ENCODE peak calls at places on chromosome 17, in four cellular contexts. U is GM12878, J is H1, P is HepG2. Z is an unnamed sample.

GRCh38 chr17:36632916-36633846 is 31.8 kb downstream of the MRM1 start:
- DNase-seq in U (no peak), P (no peak), J (no peak), Z (no peak)

GRCh38 chr17:37461668-37462067 is 28.0 kb upstream of the DUSP14 start:
- DNase-seq in U (no peak), P (no peak), J (no peak), Z (no peak)

GRCh38 chr17:19744922-19745757 is 3.0 kb downstream of the ALDH3A1 start:
- DNase-seq in P (no peak), J (peak), U (no peak), Z (peak)

GRCh38 chr17:76145231-76146052 is 4.4 kb upstream of the FOXJ1 start:
- DNase-seq in P (no peak), U (peak), J (no peak), Z (no peak)

GRCh38 chr17:33475594-33475993 is 182.5 kb upstream of the ASIC2 start:
- DNase-seq in P (no peak), U (no peak), J (no peak), Z (no peak)

GRCh38 chr17:38704645-38705522 is at the start of gene MLLT6:
- DNase-seq in J (no peak), P (peak), U (no peak), Z (no peak)

GRCh38 chr17:40888321-40888720 is 3.3 kb upstream of the KRT20 start:
- DNase-seq in J (no peak), P (no peak), U (no peak), Z (no peak)

GRCh38 chr17:79667121-79667715 is 56.4 kb upstream of the RBFOX3 start:
- DNase-seq in J (no peak), P (no peak), U (no peak), Z (no peak)

GRCh38 chr17:76585649-76586593 is at the start of gene ST6GALNAC2:
- DNase-seq in U (no peak), P (peak), J (no peak), Z (no peak)

GRCh38 chr17:82110298-82110697 is 12.3 kb upstream of the FASN start:
- DNase-seq in U (no peak), P (peak), J (no peak), Z (no peak)

GRCh38 chr17:14307560-14308024 is 6.7 kb downstream of the HS3ST3B1 start:
- DNase-seq in P (peak), J (no peak), U (no peak), Z (no peak)
- H3K9ac ChIP-seq in P (peak), J (no peak), U (no peak), Z (no peak)

DNA sequence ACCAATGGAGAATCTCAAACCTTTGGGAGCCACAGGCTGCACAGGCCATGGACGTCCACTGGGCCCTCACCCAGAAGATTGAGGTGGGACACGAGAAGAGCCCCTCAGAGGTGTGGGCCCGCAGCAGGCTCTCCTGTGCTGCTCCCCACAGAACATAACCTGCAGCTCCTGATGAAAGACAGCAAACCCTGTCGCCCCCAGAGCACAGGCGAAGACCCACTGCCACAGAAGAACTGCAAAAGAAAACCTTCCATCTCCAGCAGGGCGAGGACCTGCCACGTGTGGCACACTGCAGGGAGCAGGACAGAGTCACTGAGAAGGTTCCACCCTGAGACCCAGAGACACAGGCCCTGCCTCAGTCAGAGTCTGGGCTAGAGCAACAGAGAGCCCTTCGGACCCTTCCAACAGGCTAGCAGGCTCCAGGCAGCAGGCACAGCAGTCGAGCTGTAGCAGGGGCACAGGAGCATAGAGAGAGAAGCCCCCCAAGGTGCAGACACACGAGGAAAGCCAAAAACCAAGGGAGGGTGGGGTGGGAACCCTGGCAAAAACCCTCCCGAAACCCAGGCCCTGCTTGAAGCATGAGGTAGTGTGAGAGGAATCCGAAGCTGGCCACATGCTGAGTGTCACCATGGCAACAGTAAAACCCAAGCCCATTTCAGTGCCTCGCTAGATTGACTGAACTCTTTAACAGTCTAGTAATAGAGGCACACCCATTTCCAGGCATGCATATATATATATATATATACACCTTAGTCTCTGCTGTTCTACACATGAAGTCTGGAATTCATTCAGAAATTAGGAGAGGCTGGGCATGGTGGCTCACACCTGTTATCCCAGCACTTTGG is 60.0 kb upstream of the CHMP6 start:
- DNase-seq in J (peak), U (no peak), P (no peak), Z (peak)
- TF ChIP-seq ZNF274 in J (no peak), U (no peak), P (no peak), Z (no peak)

DNA sequence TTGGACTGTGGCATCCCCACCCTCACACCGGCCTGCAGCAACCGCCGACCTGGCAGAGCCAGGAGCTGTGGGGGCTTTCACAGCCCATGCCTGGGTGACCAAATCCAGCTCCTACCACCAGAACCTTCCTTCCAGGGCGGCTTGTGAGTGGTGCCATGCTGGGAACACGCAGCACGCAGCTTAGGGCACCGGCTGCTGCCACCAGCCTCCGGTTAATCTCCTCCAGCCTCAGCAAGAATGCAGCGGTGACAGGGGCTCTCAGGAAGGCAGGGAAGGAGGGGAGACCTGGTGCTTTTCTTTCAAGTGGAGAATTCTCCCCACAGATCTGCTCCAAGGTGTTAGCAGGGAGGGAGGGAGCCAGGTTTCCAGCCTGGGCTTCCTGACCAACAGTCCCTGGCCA is 32.3 kb upstream of the ANKRD40CL start:
- DNase-seq in P (no peak), J (no peak), U (no peak), Z (no peak)
- TF ChIP-seq SUZ12 in P (no peak), J (no peak), U (no peak), Z (no peak)

DNA sequence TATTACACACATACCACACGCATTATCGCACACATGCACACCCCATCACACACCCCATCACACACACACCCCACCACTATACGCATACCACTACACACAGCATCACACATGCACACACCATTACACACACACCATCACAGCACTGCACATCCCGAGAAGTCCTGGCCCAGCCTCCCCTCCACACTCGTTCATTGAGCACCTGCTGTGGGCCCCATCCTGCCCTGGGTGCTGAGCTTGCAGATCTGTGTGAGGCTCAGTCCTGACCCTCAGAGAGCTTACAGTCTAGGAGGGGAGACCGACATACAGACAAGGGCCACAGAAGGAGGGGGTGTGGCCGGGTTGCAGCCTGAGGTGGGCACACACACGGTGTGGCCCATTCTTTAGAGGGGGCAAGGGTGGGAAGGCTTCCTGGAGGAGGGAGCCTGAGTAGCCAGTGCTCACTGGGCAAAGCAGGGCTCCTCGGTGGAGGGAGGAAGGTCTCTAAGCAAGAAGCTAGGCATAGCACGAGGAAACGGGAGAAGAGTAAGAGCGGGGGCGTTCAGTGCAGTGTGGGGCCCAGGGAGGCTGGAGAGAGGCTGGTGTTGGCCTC is 206.6 kb downstream of the NTN1 start:
- DNase-seq in P (no peak), J (no peak), U (no peak), Z (no peak)
- H3K9ac ChIP-seq in P (no peak), J (no peak), U (no peak), Z (no peak)

GRCh38 chr17:55577011-55577586 is 65.8 kb upstream of the SMIM36 start:
- DNase-seq in U (peak), P (no peak), J (no peak), Z (no peak)
- TF ChIP-seq ZNF274 in U (no peak), P (no peak), J (no peak), Z (no peak)

GRCh38 chr17:67474081-67474661 is 97.1 kb downstream of the PITPNC1 start:
- DNase-seq in J (no peak), U (no peak), P (no peak), Z (no peak)
- TF ChIP-seq SUZ12 in J (no peak), U (no peak), P (no peak), Z (no peak)

GRCh38 chr17:7249219-7249618 is 2.3 kb downstream of the CTDNEP1 start:
- DNase-seq in U (no peak), J (no peak), P (no peak), Z (no peak)
- H3K9ac ChIP-seq in U (peak), J (no peak), P (peak), Z (no peak)

GRCh38 chr17:46763416-46763815 is 55.1 kb downstream of the WNT3 start:
- DNase-seq in U (no peak), J (no peak), P (no peak), Z (no peak)

GRCh38 chr17:46765491-46765890 is 53.0 kb downstream of the WNT3 start:
- DNase-seq in J (no peak), P (no peak), U (no peak), Z (no peak)

GRCh38 chr17:46766493-46767491 is 51.7 kb downstream of the WNT3 start:
- DNase-seq in P (no peak), U (no peak), J (no peak), Z (no peak)

GRCh38 chr17:46764335-46764708 is 54.2 kb downstream of the WNT3 start:
- DNase-seq in U (no peak), P (no peak), J (no peak), Z (no peak)

GRCh38 chr17:46764709-46765401 is 53.6 kb downstream of the WNT3 start:
- DNase-seq in J (no peak), P (no peak), U (no peak), Z (no peak)
- TF ChIP-seq ZNF274 in J (no peak), P (no peak), U (no peak), Z (no peak)